ENCODE peak calls at places on chromosomes 3 and 15, in six cellular contexts. F, B, R, E, S and D are unnamed samples. For H3K27me3, the result is how much of the 10 kb centered on the place peaks cover.

GRCh38 chr3:151156618-151157216 is 46.3 kb downstream of the GPR171 start:
- DNase-seq in B (no peak), S (no peak), E (peak), R (peak), F (peak), D (peak)

GRCh38 chr15:49145651-49146609 is 9.5 kb downstream of the COPS2 start:
- DNase-seq in R (peak), S (no peak), B (no peak), F (peak), E (peak), D (peak)

GRCh38 chr3:33146791-33147445 is 33.1 kb downstream of the CRTAP start:
- DNase-seq in E (no peak), S (no peak), B (no peak), F (peak), R (no peak), D (no peak)

GRCh38 chr3:101675709-101676218 is 1.2 kb downstream of the ZBTB11 start:
- DNase-seq in R (no peak), B (no peak), S (no peak), F (no peak), E (no peak), D (no peak)

GRCh38 chr3:187641319-187641976 is 28.7 kb downstream of the SST start:
- DNase-seq in B (no peak), E (no peak), F (no peak), R (no peak), S (no peak), D (no peak)

GRCh38 chr3:52004158-52004787 is 8.6 kb upstream of the RPL29 start:
- DNase-seq in F (peak), E (peak), R (peak), B (peak), S (peak), D (peak)

GRCh38 chr15:62770111-62770660 is 272.4 kb upstream of the TPM1 start:
- DNase-seq in F (peak), B (no peak), S (no peak), E (no peak), R (no peak), D (no peak)

GRCh38 chr3:169760479-169760878 is 4.4 kb downstream of the TERC start:
- DNase-seq in E (no peak), R (no peak), S (no peak), F (peak), B (no peak), D (peak)

GRCh38 chr3:174859756-174860155 is 622 bp downstream of the NAALADL2 start:
- DNase-seq in B (no peak), F (no peak), E (no peak), R (no peak), S (no peak), D (no peak)

GRCh38 chr3:55089211-55089610 is 161.4 kb upstream of the LRTM1 start:
- DNase-seq in F (peak), E (no peak), R (no peak), S (no peak), B (no peak), D (peak)

DNA sequence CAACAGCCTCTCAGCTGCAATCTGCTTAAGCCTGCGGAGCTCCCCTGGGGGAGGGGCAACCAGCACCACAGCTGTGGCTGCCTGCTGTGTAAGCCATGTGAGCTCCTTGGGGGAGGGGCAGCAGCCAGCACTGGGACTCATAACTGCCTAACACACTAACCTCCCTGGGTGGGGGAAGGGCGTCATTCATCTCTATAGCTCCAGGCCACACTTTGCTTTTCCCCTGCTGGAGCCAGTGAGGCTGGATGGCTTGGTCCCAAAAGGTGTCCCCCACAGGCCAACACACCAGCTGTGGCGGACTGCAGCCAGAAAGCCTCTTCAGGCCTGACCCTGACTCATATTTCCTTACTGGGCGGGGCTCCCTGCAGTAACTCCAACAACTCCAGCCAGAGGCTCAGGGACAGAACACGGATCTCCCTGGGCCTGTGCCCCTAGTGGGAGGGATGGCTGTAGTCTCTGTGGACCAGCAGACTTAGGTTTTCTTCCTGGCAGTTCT is 129.8 kb downstream of the PPM1L start:
- DNase-seq in R (no peak), F (peak), B (peak), S (no peak), E (peak), D (peak)
- H2BK5ac ChIP-seq in R (no peak), F (no peak), B (no peak), S (peak), E (no peak), D (no peak)

DNA sequence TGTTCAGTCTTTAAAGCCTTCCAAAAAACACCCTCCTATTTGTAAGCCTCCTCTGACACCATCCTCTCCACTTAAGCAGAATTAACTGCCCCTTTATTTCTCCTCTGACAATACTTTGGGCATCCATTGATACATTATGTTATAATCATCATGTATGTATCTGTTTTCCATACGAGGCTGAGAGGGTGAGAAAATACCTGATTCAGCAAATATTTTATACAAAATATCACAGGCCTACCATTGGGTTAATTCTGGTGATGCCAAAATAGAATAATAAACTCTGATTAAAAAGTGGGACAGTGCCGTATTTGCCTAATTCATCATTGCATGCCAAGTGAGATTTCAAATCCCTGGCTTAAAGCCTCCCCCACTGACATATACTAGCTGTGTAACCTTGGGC is 118.2 kb upstream of the ADAMTS9 start:
- DNase-seq in R (no peak), F (no peak), E (no peak), B (no peak), S (no peak), D (no peak)
- H2BK15ac ChIP-seq in R (no peak), F (no peak), E (no peak), B (no peak), S (no peak), D (no peak)

GRCh38 chr3:193930247-193930646 is 205.7 kb upstream of the HES1 start:
- DNase-seq in S (no peak), R (no peak), B (no peak), E (no peak), F (no peak), D (no peak)
- H3K27me3 ChIP-seq in S (under half), R (under half), B (under half), E (under half), F (under half), D (under half)

DNA sequence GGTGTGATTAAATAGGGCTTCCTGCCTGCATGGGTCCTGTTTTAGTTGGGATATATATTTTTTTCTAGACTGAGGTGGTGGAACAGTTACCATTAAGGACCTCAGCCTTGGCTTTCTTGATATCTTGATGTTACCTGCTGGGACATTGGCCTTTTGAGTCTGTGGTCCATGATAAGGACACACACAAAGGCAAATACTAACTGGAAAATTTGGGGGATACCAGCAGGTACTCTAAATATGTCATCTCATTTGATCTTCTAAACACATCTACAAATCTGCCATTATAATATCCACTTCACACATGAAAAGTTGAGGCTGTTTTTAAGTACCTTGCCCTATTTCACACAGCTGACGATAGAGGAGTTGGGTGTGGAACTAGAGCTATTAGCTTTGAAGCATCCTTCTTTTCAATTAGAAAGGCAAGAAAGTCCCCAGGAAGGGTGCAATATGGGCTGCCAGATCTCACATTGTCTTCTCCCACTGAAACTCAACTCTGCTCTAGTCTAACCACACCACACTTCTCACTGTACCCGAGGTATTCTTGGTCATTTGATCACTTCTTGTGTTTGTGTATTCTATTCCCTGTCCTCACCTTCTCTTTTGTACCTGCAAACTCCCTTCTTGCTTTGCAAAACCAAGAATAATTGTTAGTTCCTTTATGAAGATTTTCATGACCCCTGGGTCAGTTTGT is 288.3 kb upstream of the ICE2 start:
- DNase-seq in E (no peak), S (no peak), R (no peak), F (no peak), B (no peak), D (no peak)
- H2BK5ac ChIP-seq in E (no peak), S (no peak), R (no peak), F (no peak), B (no peak), D (no peak)

GRCh38 chr3:136678981-136679380 is 73.2 kb downstream of the STAG1 start:
- DNase-seq in R (no peak), S (no peak), B (no peak), F (no peak), E (no peak), D (no peak)
- H2BK15ac ChIP-seq in R (no peak), S (no peak), B (no peak), F (no peak), E (no peak), D (no peak)

GRCh38 chr15:91909111-91909510 is 55.6 kb downstream of the SLCO3A1 start:
- DNase-seq in F (no peak), B (no peak), E (no peak), R (no peak), S (no peak), D (no peak)

GRCh38 chr15:91911878-91912277 is 58.4 kb downstream of the SLCO3A1 start:
- DNase-seq in B (no peak), R (no peak), E (no peak), F (no peak), S (no peak), D (no peak)

GRCh38 chr15:91909574-91909973 is 56.1 kb downstream of the SLCO3A1 start:
- DNase-seq in S (no peak), B (peak), F (no peak), R (no peak), E (no peak), D (no peak)

GRCh38 chr15:91915576-91915975 is 62.1 kb downstream of the SLCO3A1 start:
- DNase-seq in E (no peak), F (no peak), R (no peak), B (no peak), S (no peak), D (no peak)

GRCh38 chr15:91912336-91912735 is 58.8 kb downstream of the SLCO3A1 start:
- DNase-seq in F (no peak), R (no peak), E (no peak), S (no peak), B (no peak), D (no peak)
- H3K27me3 ChIP-seq in F (under half), R (under half), E (under half), S (under half), B (under half), D (under half)

GRCh38 chr3:124283644-124284008 is 291.7 kb upstream of the ROPN1 start:
- DNase-seq in S (no peak), B (no peak), R (no peak), F (no peak), E (no peak), D (no peak)
- H2BK5ac ChIP-seq in S (no peak), B (no peak), R (no peak), F (no peak), E (no peak), D (no peak)

GRCh38 chr15:80607288-80607980 is 87.7 kb upstream of the ABHD17C start:
- DNase-seq in E (no peak), R (no peak), B (no peak), F (no peak), S (peak), D (no peak)
- H2BK15ac ChIP-seq in E (no peak), R (no peak), B (no peak), F (peak), S (no peak), D (no peak)